ENCODE peak calls at places on chromosome 12, in four cellular contexts. Z is naive thymus-derived CD4-positive, alpha-beta T cell; W is colonic mucosa; J is CD8-positive, alpha-beta memory T cell. P is an unnamed sample.

GRCh38 chr12:63940295-63940997 is 95.9 kb downstream of the SRGAP1 start:
- DNase-seq in Z (no peak), W (no peak), J (no peak), P (no peak)

GRCh38 chr12:108690799-108691153 is 40.5 kb downstream of the CORO1C start:
- DNase-seq in Z (no peak), W (no peak), J (no peak), P (no peak)

GRCh38 chr12:44835641-44836379 is 40.3 kb downstream of the NELL2 start:
- DNase-seq in Z (peak; percentile 34), W (no peak), J (no peak), P (no peak)

GRCh38 chr12:4984971-4985370 is 58.7 kb upstream of the KCNA5 start:
- DNase-seq in Z (no peak), W (no peak), J (no peak), P (no peak)

GRCh38 chr12:24561882-24562760 is 386.8 kb downstream of the BCAT1 start:
- DNase-seq in Z (no peak), W (peak; percentile 42), J (no peak), P (no peak)

GRCh38 chr12:116459921-116460666 is 99.1 kb upstream of the MAP1LC3B2 start:
- DNase-seq in Z (no peak), W (peak; percentile 51), J (no peak), P (no peak)

GRCh38 chr12:52428121-52428520 is 6.0 kb downstream of the KRT75 start:
- DNase-seq in Z (no peak), W (no peak), J (no peak), P (no peak)

GRCh38 chr12:15756822-15757221 is 32.4 kb downstream of the EPS8 start:
- DNase-seq in Z (no peak), W (no peak), J (no peak), P (no peak)

GRCh38 chr12:13749380-13749779 is 232.0 kb downstream of the GRIN2B start:
- DNase-seq in Z (no peak), W (no peak), J (no peak), P (no peak)

GRCh38 chr12:116594325-116595038 is 35.3 kb downstream of the MAP1LC3B2 start:
- DNase-seq in Z (peak; percentile 76), W (peak; percentile 35), J (no peak), P (peak; percentile 5)

GRCh38 chr12:110199360-110200123 is 75.4 kb downstream of the IFT81 start:
- DNase-seq in Z (no peak), W (no peak), J (no peak), P (no peak)

GRCh38 chr12:66739266-66739665 is 60.4 kb upstream of the GRIP1 start:
- DNase-seq in Z (no peak), W (no peak), J (no peak), P (no peak)

GRCh38 chr12:116635487-116635886 is 76.3 kb downstream of the MAP1LC3B2 start:
- DNase-seq in Z (no peak), W (no peak), J (no peak), P (no peak)

GRCh38 chr12:64893961-64894360 is 69.5 kb downstream of the TBC1D30 start:
- DNase-seq in Z (no peak), W (no peak), J (no peak), P (no peak)

GRCh38 chr12:4438834-4439596 is 6.6 kb downstream of the FGF6 start:
- DNase-seq in Z (no peak), W (peak; percentile 18), J (no peak), P (no peak)

GRCh38 chr12:97324471-97324870 is 138.1 kb upstream of the RMST start:
- DNase-seq in Z (no peak), W (no peak), J (no peak), P (no peak)

GRCh38 chr12:69287556-69287955 is 48.2 kb downstream of the CPSF6 start:
- DNase-seq in Z (no peak), W (no peak), J (no peak), P (no peak)

GRCh38 chr12:69278814-69279782 is 39.7 kb downstream of the CPSF6 start:
- DNase-seq in Z (no peak), W (no peak), J (no peak), P (no peak)

DNA sequence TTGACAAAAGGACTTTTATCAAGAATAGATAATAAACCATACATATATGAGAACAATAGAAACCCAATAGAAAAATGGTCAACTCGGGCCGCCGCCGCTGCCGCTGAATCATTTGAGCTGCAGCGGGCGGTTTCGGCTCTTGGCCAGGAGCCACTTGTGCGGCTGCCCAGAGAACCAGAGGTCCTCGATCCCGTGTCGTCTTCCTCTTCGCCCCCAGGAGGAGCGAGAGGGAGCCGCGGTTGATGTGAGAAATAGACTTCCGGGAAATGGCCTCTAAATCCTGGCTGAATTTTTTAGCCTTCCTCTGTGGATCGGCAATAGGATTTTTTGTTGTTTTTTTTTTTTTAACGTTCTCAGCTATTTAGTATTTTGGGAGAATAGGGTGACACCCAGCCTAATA is 44.8 kb downstream of the CPSF6 start:
- DNase-seq in Z (no peak), W (peak; percentile 65), J (peak; percentile 8), P (no peak)
- H3K4me3 ChIP-seq in Z (peak overlapping the region; percentile 37), W (no peak overlapping the region), J (peak overlapping the region; percentile 35), P (peak overlapping the region; percentile 6)

GRCh38 chr12:53726946-53727309 is 324 bp downstream of the CALCOCO1 start:
- DNase-seq in Z (no peak), W (no peak), J (no peak), P (no peak)

GRCh38 chr12:53726342-53726741 is 910 bp downstream of the CALCOCO1 start:
- DNase-seq in Z (no peak), W (no peak), J (no peak), P (no peak)

GRCh38 chr12:53729659-53730058 is 2.4 kb upstream of the CALCOCO1 start:
- DNase-seq in Z (no peak), W (no peak), J (no peak), P (no peak)

GRCh38 chr12:53727310-53728041 is at the start of gene CALCOCO1:
- DNase-seq in Z (peak; percentile 97), W (peak; percentile 98), J (peak; percentile 94), P (peak; percentile 97)

DNA sequence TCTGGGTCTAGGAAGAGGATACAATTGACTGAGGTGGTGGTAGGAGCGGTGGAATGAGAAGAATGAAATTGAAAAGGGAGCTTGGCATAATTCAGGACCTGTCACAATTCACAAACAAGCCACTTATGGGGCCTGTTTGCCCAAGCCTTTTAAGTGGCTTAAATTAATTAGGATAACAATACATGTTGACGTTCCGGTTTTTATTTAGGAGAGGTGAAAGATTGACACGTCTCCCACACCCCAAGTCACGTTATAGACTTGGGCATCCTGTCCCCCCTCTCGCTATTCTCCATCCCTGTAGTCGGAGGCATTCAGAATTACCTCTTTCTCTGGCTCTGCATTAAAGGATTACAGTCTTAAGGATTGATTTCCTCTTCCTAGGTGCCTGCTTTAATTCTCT is 954 bp upstream of the CALCOCO1 start:
- DNase-seq in Z (no peak), W (no peak), J (no peak), P (no peak)
- H3K27ac ChIP-seq in Z (peak overlapping the region; percentile 73), W (no peak overlapping the region), J (peak overlapping the region; percentile 64), P (peak overlapping the region; percentile 65)

DNA sequence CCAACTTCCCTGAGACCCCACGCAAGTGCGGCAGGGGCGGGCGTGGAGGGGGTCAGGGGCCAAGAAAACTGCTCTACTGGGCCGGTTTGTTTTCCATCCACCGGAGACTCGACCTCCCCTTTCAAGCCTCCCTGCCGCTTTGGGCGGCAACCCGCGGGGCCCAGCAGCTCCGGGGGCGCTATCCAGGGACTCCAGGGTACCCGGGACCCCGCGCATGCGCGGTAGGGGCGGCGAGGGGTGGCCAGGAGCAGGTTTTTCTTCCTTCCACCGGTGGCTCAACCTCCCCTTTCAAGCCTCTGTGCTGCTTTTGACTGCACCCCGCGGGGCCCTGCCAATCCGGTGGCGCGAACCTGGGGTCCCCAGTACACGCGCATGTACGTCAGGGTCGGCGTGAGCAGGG is 323.5 kb downstream of the ALG10 start:
- DNase-seq in Z (no peak), W (no peak), J (no peak), P (no peak)
- H3K9me3 ChIP-seq in Z (no peaks in the 10 kb centered on the region), W (no peaks in the 10 kb centered on the region), J (no peaks in the 10 kb centered on the region), P (no peaks in the 10 kb centered on the region)

DNA sequence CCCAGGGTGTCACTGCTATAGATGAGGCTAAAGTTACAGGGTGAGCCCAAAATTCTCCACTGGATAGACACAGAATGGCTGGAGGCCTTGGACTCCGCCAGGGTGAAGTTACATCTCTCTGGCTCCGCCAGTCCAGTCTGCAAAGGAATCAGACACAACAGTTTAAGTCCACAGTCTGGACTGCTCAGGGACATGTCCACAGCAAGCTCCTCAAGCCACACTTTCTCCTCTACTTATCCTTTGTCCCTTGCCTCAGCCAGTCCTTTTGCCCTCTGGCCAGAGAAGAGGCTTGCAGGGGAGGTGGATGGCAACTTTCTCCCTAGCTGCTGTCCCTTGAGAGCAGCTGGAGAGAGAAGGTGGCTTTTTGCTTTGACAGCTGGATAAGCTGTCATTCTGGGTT is 28.0 kb downstream of the PTPRB start:
- DNase-seq in Z (no peak), W (peak; percentile 40), J (no peak), P (no peak)
- H3K4me3 ChIP-seq in Z (no peak overlapping the region), W (peak overlapping the region; percentile 44), J (no peak overlapping the region), P (no peak overlapping the region)

GRCh38 chr12:7188557-7189397 is 709 bp upstream of the PEX5 start:
- DNase-seq in Z (peak; percentile 58), W (peak; percentile 75), J (peak; percentile 44), P (peak; percentile 63)

GRCh38 chr12:7190268-7191055 is 976 bp downstream of the PEX5 start:
- DNase-seq in Z (peak; percentile 1), W (peak; percentile 30), J (no peak), P (no peak)

GRCh38 chr12:7189398-7190267 is at the start of gene PEX5:
- DNase-seq in Z (peak; percentile 83), W (peak; percentile 91), J (peak; percentile 72), P (peak; percentile 75)
- H3K27ac ChIP-seq in Z (peak within 1 kb of the TSS; percentile 92), W (peak within 1 kb of the TSS; percentile 24), J (peak within 1 kb of the TSS; percentile 82), P (peak within 1 kb of the TSS; percentile 66)

GRCh38 chr12:113155060-113155459 is 5.5 kb downstream of the CFAP73 start:
- DNase-seq in Z (no peak), W (no peak), J (no peak), P (no peak)

GRCh38 chr12:113152835-113153814 is 3.6 kb downstream of the CFAP73 start:
- DNase-seq in Z (peak; percentile 84), W (peak; percentile 70), J (peak; percentile 34), P (peak; percentile 82)

GRCh38 chr12:113154351-113154973 is 4.9 kb downstream of the CFAP73 start:
- DNase-seq in Z (peak; percentile 19), W (no peak), J (no peak), P (no peak)

GRCh38 chr12:113151655-113152054 is 2.1 kb downstream of the CFAP73 start:
- DNase-seq in Z (no peak), W (no peak), J (no peak), P (no peak)

DNA sequence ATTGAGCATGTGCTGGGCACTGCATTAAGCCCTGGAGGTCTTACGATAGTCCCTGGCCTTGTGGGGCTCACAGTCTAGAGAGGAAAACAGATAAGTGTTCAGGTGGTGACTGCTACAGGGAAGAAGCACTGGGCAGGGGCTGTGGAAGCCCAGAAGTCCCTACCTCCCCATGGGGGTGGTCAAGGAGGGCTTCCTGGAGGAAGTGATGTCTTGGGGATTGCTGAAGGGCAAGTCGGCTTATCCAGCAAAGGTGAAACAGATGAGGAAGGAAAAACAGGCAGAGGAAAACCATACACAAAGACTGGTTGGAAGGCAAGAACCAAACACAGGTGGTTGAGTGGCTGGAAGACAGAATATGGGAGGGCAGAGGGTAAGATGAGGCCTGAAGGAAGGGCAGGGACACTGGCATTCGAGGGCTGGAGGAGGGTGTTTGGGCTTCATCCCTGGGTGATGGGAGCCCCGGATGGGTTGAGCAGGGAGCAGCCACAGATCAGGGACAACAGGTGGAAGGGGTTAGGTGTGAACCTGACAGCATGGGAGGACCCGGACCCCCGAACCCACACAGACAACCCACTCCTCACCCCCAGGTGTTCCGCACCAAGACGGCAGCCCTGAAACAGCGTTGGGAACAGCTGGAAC is 2.8 kb downstream of the CFAP73 start:
- DNase-seq in Z (no peak), W (no peak), J (no peak), P (no peak)
- H3K9me3 ChIP-seq in Z (no peaks in the 10 kb centered on the region), W (no peaks in the 10 kb centered on the region), J (no peaks in the 10 kb centered on the region), P (no peaks in the 10 kb centered on the region)

GRCh38 chr12:40692617-40693502 is 621 bp downstream of the CNTN1 start:
- DNase-seq in Z (no peak), W (peak; percentile 16), J (no peak), P (no peak)
- H3K4me3 ChIP-seq in Z (no peak overlapping the region), W (peak overlapping the region; percentile 38), J (no peak overlapping the region), P (no peak overlapping the region)

P was measured in CD8-positive, alpha-beta T cell.